ENCODE peak calls at places on chromosomes 12 and 14, in four cellular contexts. V is H1, D is GM12878, M is HCT116. Z is an unnamed sample.

GRCh38 chr14:68806526-68807147 is 13.8 kb upstream of the ZFP36L1 start:
- DNase-seq in V (no peak), M (no peak), D (no peak), Z (no peak)

GRCh38 chr12:109656681-109657262 is 56.9 kb upstream of the FAM222A start:
- DNase-seq in M (no peak), D (no peak), V (no peak), Z (no peak)

GRCh38 chr12:103503546-103504480 is 8.0 kb upstream of the C12orf42 start:
- DNase-seq in M (peak), V (peak), D (no peak), Z (no peak)

GRCh38 chr12:116426391-116427136 is 132.6 kb upstream of the MAP1LC3B2 start:
- DNase-seq in D (no peak), V (peak), M (peak), Z (peak)

GRCh38 chr14:100872241-100872640 is 31.3 kb downstream of the RTL1 start:
- DNase-seq in M (no peak), D (no peak), V (no peak), Z (no peak)

GRCh38 chr14:29085546-29085945 is 319.0 kb downstream of the FOXG1 start:
- DNase-seq in D (no peak), V (no peak), M (no peak), Z (peak)

GRCh38 chr12:62893276-62893675 is 41.7 kb downstream of the PPM1H start:
- DNase-seq in M (no peak), V (no peak), D (no peak), Z (no peak)

GRCh38 chr14:98231210-98231609 is 1040.8 kb downstream of the BCL11B start:
- DNase-seq in M (no peak), V (no peak), D (no peak), Z (no peak)

GRCh38 chr12:124779161-124780141 is 84.2 kb downstream of the SCARB1 start:
- DNase-seq in V (no peak), M (no peak), D (peak), Z (no peak)

GRCh38 chr12:84698576-84699333 is 213.8 kb downstream of the SLC6A15 start:
- DNase-seq in M (no peak), D (no peak), V (no peak), Z (no peak)

GRCh38 chr12:120590741-120591407 is 9.7 kb upstream of the POP5 start:
- DNase-seq in D (no peak), M (peak), V (no peak), Z (no peak)

GRCh38 chr12:20415641-20416040 is 47.3 kb downstream of the PDE3A start:
- DNase-seq in D (no peak), M (no peak), V (no peak), Z (no peak)

GRCh38 chr12:92771011-92771410 is 68.2 kb downstream of the PLEKHG7 start:
- DNase-seq in V (no peak), D (no peak), M (no peak), Z (no peak)

GRCh38 chr12:109734219-109735000 is 20.8 kb downstream of the FAM222A start:
- DNase-seq in D (no peak), V (peak), M (no peak), Z (no peak)

GRCh38 chr14:33282181-33282580 is 343.5 kb downstream of the NPAS3 start:
- DNase-seq in D (no peak), V (no peak), M (no peak), Z (no peak)

GRCh38 chr12:41224066-41224465 is 35.9 kb downstream of the PDZRN4 start:
- DNase-seq in M (no peak), V (no peak), D (no peak), Z (no peak)

GRCh38 chr12:132215644-132215989 is 71.4 kb downstream of the NOC4L start:
- DNase-seq in D (no peak), V (no peak), M (no peak), Z (no peak)

GRCh38 chr12:129720618-129721017 is 183.2 kb downstream of the TMEM132D start:
- DNase-seq in D (no peak), M (no peak), V (peak), Z (no peak)

DNA sequence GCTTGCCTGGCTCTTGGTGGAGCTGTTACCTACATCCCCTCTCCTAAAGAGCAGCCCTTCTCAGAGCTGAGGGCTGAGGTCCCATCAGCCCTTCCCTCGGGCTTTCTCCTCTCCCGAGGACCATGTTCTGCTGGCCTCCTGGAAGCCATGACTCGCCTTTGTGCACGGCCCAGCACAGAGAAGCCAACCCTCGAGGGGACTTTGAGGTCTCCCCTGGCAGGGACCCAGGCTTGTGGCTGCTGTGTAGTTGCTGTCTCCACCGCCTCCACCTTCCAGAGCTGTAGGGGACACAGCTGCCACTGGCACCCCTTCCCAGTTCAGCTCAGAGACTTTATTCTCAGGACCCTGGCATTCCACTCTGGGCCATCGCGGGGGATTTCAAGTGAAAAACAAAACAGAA is 22.9 kb upstream of the CCND2 start:
- DNase-seq in M (no peak), V (no peak), D (no peak), Z (no peak)
- TF ChIP-seq JUND in M (no peak), V (no peak), D (no peak), Z (no peak)

DNA sequence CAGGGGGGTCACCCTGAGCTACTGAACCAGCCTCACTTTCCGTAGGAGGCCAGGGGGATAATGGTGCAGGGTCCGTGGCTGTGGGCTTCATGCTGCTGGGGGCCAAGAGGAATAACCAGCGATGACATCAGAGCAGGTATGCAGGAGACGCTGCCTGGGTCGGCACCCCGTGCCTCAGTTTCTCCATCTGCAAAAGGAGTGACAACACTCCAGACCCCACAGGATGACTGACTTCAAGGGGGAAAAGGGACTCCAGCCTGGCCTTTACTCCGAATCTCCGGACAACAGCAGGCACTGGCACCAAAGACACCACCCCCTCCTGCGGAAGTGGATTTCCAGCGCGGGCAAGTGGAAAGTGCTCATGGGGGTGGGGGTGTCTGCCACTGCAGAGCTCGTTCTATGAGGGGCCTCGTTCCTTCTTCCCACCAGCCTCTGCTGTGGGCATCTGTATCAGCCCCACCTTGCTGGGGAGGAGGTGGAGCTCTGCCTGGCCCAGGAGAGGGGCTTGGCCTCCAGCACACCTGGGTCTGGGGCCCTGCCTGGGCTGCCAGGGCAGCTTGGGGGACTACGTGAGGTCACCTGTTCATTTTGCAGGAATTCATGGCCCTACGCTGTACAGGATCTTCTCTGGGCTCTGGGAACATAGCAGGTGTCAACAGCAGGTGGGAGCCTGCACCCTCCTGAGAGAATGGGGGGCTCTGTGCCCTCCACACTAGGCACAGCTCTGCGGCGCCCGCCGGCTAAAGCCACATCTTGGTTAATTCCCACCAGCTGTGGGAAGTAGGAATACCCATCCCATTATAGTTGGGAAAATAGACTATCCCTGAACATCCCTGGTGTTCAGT is 216.6 kb upstream of the C14orf180 start:
- DNase-seq in D (no peak), M (no peak), V (no peak), Z (no peak)
- TF ChIP-seq JUND in D (no peak), M (no peak), V (no peak), Z (no peak)

DNA sequence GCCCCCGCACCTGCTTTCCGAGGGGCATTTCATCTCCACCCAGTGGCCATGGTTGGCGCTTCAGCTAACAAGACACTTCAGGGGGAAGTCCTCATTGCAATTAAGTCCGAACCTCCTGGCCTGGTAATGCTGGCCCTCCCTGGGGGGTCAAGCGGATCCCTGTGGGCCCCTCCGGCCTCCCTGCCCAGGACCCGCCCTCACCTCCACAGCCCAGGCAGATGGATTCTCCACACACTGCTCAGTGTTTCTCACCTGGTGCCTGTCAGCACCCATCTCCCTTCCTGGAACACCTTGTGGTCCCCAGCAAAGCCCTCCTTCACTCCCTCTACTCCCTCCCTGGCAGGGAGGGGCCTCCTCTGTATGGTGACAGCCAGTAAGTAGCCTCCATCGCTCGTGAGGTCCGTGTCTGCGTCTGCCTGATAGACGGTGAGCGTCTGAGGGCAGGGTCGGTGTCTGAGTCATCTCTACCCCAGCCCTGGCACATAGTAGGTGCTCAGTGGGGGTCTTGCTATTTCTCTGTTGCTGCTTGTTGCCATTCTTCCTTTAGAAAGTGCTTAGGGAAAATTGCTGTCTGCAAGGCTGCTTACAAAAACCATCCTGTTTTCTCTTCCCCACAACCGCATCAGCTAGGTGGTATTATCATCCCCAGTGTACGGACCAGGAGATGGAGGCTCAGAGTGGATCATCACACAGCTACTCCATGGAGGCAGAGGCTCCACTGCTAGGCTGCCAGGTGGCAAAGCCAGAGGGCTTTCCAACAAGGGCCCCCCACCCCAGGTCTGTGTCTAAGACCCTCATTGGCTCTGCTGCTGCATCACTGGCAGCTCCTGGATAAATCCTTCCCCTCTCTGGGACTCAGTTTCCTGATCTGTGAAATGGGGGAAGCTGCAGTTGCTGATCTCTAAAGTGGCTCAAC is 39.7 kb upstream of the EML1 start:
- DNase-seq in D (no peak), V (no peak), M (no peak), Z (no peak)
- TF ChIP-seq JUND in D (no peak), V (no peak), M (no peak), Z (no peak)

GRCh38 chr14:99808515-99808914 is 15.3 kb downstream of the EML1 start:
- DNase-seq in M (no peak), V (no peak), D (no peak), Z (no peak)

GRCh38 chr14:99808133-99808505 is 14.9 kb downstream of the EML1 start:
- DNase-seq in V (no peak), M (no peak), D (no peak), Z (no peak)

GRCh38 chr14:99809864-99810854 is 16.9 kb downstream of the EML1 start:
- DNase-seq in D (no peak), V (no peak), M (no peak), Z (peak)

GRCh38 chr14:99807413-99808132 is 14.4 kb downstream of the EML1 start:
- DNase-seq in V (no peak), D (no peak), M (no peak), Z (no peak)

GRCh38 chr14:99809376-99809775 is 16.2 kb downstream of the EML1 start:
- DNase-seq in M (no peak), D (no peak), V (no peak), Z (no peak)
- TF ChIP-seq JUND in M (no peak), D (no peak), V (no peak), Z (no peak)

DNA sequence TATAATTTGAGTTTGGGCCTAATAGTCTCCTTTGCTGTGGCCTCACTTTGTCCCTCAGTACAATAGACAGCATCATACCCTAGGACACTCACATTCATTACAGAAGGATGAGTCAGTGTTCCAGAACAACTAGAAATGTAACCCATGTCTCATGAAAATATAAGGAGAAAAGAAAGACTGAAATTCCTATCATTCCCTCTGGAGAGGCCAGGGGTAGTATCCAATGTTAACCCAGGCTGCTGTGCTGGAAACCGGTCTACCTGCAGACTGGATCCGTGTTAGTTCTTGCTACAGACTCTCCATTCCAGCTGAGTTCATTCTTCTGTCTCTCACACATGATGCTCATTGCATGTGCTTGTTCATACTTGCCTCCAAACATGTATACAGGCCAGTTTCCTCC is 75.8 kb upstream of the HOXC13 start:
- DNase-seq in V (no peak), M (no peak), D (no peak), Z (no peak)
- TF ChIP-seq JUND in V (no peak), M (no peak), D (no peak), Z (no peak)

GRCh38 chr14:64233791-64234190 is 60.4 kb downstream of the ESR2 start:
- DNase-seq in M (no peak), D (no peak), V (no peak), Z (peak)

GRCh38 chr14:64234877-64235651 is 59.1 kb downstream of the ESR2 start:
- DNase-seq in M (no peak), V (no peak), D (no peak), Z (peak)

GRCh38 chr14:64238049-64238448 is 56.1 kb downstream of the ESR2 start:
- DNase-seq in D (no peak), M (no peak), V (no peak), Z (no peak)

GRCh38 chr14:64232944-64233343 is 61.2 kb downstream of the ESR2 start:
- DNase-seq in M (no peak), V (no peak), D (no peak), Z (no peak)

GRCh38 chr14:64235652-64236640 is 58.2 kb downstream of the ESR2 start:
- DNase-seq in V (no peak), D (peak), M (no peak), Z (no peak)
- TF ChIP-seq JUND in V (no peak), D (peak), M (no peak), Z (no peak)